ENCODE peak calls at places on chromosomes 2 and 18, in six cellular contexts. S is bronchial epithelial cell; F is stimulated activated naive CD8-positive, alpha-beta T cell treated with anti-CD3 and anti-CD28 coated beads, Interleukin-15, Interleukin-2, amounts not matched to agents 100 U/mL and 50 U/mL, for 24 hours; H is MM.1S; Q is iPS-NIHi11; U is stimulated activated CD4-positive, alpha-beta T cell treated with anti-CD3 and anti-CD28 coated beads, Interleukin-4, amount 100 ng/mL, for 1 hour. C is an unnamed sample.

GRCh38 chr18:46460754-46461153 is 196.3 kb downstream of the LOXHD1 start:
- DNase-seq in S (no peak), Q (no peak), F (no peak), U (no peak), H (no peak), C (no peak)

GRCh38 chr2:238913931-238914647 is 66.2 kb downstream of the TWIST2 start:
- DNase-seq in U (no peak), F (no peak), Q (no peak), S (no peak), H (no peak), C (peak; percentile 70)

GRCh38 chr2:88601302-88601701 is 26.0 kb downstream of the EIF2AK3 start:
- DNase-seq in S (no peak), Q (no peak), F (no peak), H (no peak), U (no peak), C (no peak)

GRCh38 chr2:215746507-215747243 is 266.7 kb downstream of the MREG start:
- DNase-seq in Q (no peak), F (peak; percentile 18), H (no peak), S (peak; percentile 20), U (peak; percentile 2), C (no peak)

GRCh38 chr2:160464017-160464416 is 29.6 kb downstream of the RBMS1 start:
- DNase-seq in Q (no peak), S (peak; percentile 53), H (no peak), U (no peak), F (no peak), C (no peak)

GRCh38 chr2:62305421-62306176 is 109.7 kb downstream of the B3GNT2 start:
- DNase-seq in S (no peak), Q (no peak), H (no peak), U (peak; percentile 55), F (peak; percentile 79), C (no peak)

GRCh38 chr2:51490576-51491234 is 458.8 kb upstream of the NRXN1 start:
- DNase-seq in F (no peak), Q (no peak), U (no peak), S (no peak), H (no peak), C (no peak)

GRCh38 chr2:144971937-144972336 is 452.0 kb upstream of the ZEB2 start:
- DNase-seq in F (no peak), S (no peak), H (no peak), Q (no peak), U (no peak), C (no peak)

GRCh38 chr18:63160172-63160995 is 159.2 kb downstream of the BCL2 start:
- DNase-seq in U (peak; percentile 35), H (no peak), Q (no peak), F (no peak), S (peak; percentile 40), C (no peak)

GRCh38 chr2:113058411-113058994 is 495 bp upstream of the IL36RN start:
- DNase-seq in H (no peak), U (no peak), F (no peak), Q (no peak), S (peak; percentile 79), C (no peak)

GRCh38 chr2:28707592-28707991 is 44.0 kb upstream of the PPP1CB start:
- DNase-seq in U (no peak), F (no peak), H (no peak), S (no peak), Q (no peak), C (no peak)

GRCh38 chr2:111121873-111122630 is 1.3 kb downstream of the BCL2L11 start:
- DNase-seq in U (peak; percentile 79), H (peak; percentile 93), S (peak; percentile 70), F (peak; percentile 84), Q (peak; percentile 89), C (peak; percentile 96)

GRCh38 chr2:54176577-54176976 is 61.2 kb downstream of the ACYP2 start:
- DNase-seq in U (no peak), H (no peak), Q (peak; percentile 46), F (peak; percentile 4), S (peak; percentile 21), C (no peak)

GRCh38 chr18:23718243-23718720 is 29.0 kb downstream of the LAMA3 start:
- DNase-seq in Q (no peak), H (no peak), U (no peak), F (no peak), S (peak; percentile 67), C (no peak)

GRCh38 chr2:88334418-88334817 is 118.1 kb downstream of the FOXI3 start:
- DNase-seq in U (no peak), H (no peak), Q (no peak), F (no peak), S (no peak), C (no peak)

GRCh38 chr18:46657115-46657955 is at the start of gene LOXHD1:
- DNase-seq in Q (no peak), U (no peak), F (no peak), H (no peak), S (no peak), C (no peak)

C was measured in posterior vena cava.